ENCODE peak calls at places on chromosome X, in four cellular contexts. K is bronchial epithelial cell, Q is heart right ventricle, R is endothelial cell of umbilical vein. O is an unnamed sample.

GRCh38 chrX:65821721-65822496 is 154.5 kb downstream of the MSN start:
- DNase-seq in R (no peak), Q (peak; percentile 3), K (no peak), O (peak; percentile 1)

GRCh38 chrX:15988661-15989603 is 134.3 kb upstream of the AP1S2 start:
- DNase-seq in R (peak; percentile 74), Q (peak; percentile 45), K (peak; percentile 56), O (peak; percentile 73)

GRCh38 chrX:108641589-108642272 is 94.6 kb downstream of the IRS4 start:
- DNase-seq in K (no peak), Q (no peak), R (no peak), O (no peak)

GRCh38 chrX:45750639-45751038 is 550.0 kb upstream of the DIPK2B start:
- DNase-seq in K (peak; percentile 59), Q (peak; percentile 25), R (no peak), O (peak; percentile 6)

GRCh38 chrX:107204063-107204605 is 2.1 kb downstream of the NUP62CL start:
- DNase-seq in R (no peak), K (no peak), Q (no peak), O (no peak)

GRCh38 chrX:19912-20571 is 261.1 kb upstream of the PLCXD1 start:
- DNase-seq in K (no peak), Q (no peak), R (no peak), O (peak; percentile 13)

GRCh38 chrX:121132675-121133074 is 85.3 kb downstream of the GLUD2 start:
- DNase-seq in Q (no peak), K (no peak), R (no peak), O (no peak)

GRCh38 chrX:147602297-147602696 is 309.4 kb upstream of the FMR1 start:
- DNase-seq in K (peak; percentile 0), R (no peak), Q (no peak), O (peak; percentile 1)

GRCh38 chrX:48761674-48762471 is at the start of gene GLOD5:
- DNase-seq in Q (no peak), R (no peak), K (peak; percentile 62), O (no peak)

GRCh38 chrX:97096385-97096784 is 212.7 kb downstream of the RPA4 start:
- DNase-seq in Q (no peak), R (no peak), K (no peak), O (no peak)

GRCh38 chrX:68048774-68049173 is 384.5 kb downstream of the OPHN1 start:
- DNase-seq in Q (no peak), K (no peak), R (no peak), O (no peak)

GRCh38 chrX:46169808-46170207 is 375.4 kb downstream of the ZNF674 start:
- DNase-seq in K (peak; percentile 58), R (no peak), Q (no peak), O (peak; percentile 5)

GRCh38 chrX:20414781-20415445 is 148.2 kb upstream of the RPS6KA3 start:
- DNase-seq in Q (no peak), K (no peak), R (no peak), O (no peak)

GRCh38 chrX:37921758-37922157 is 74.4 kb upstream of the DYNLT3 start:
- DNase-seq in K (peak; percentile 80), Q (no peak), R (peak; percentile 58), O (peak; percentile 73)

GRCh38 chrX:20461576-20461975 is 194.9 kb upstream of the RPS6KA3 start:
- DNase-seq in K (peak; percentile 55), Q (no peak), R (peak; percentile 48), O (peak; percentile 44)

GRCh38 chrX:12076046-12076445 is 62.2 kb upstream of the FRMPD4 start:
- DNase-seq in Q (no peak), R (no peak), K (peak; percentile 15), O (peak; percentile 0)

GRCh38 chrX:51420610-51421009 is 75.8 kb downstream of the NUDT11 start:
- DNase-seq in K (peak; percentile 29), Q (peak; percentile 9), R (peak; percentile 13), O (peak; percentile 54)

GRCh38 chrX:138945219-138945618 is 233.7 kb upstream of the FGF13 start:
- DNase-seq in R (no peak), Q (no peak), K (peak; percentile 52), O (peak; percentile 62)

GRCh38 chrX:119421306-119421705 is 22.2 kb downstream of the SLC25A43 start:
- DNase-seq in K (no peak), Q (no peak), R (no peak), O (no peak)

GRCh38 chrX:54509401-54509800 is 13.4 kb upstream of the FGD1 start:
- DNase-seq in R (peak; percentile 60), K (no peak), Q (no peak), O (peak; percentile 12)

DNA sequence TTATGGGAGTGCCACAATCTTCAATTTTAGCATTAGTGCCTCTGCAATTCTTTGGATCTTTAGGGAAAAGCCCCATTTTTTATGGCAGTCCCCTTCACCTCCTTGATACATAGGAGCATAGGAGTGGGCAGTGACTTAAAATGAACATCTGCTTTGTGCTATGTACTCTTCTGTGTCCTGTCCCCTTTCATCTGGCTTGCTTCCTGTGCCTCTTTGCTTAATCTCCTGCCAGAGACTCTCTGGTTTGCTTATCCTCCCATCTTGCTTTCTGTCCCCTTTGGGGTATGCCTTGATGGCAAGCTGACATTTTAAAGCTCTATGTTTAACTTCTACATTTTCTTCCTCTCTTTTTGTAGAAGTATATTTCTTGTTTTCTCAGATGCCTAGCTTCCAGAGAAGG is 12.3 kb downstream of the PGK1 start:
- DNase-seq in R (no peak), K (no peak), Q (no peak), O (no peak)
- H3K36me3 ChIP-seq in R (peaks cover 11% of the 10 kb centered on the region), K (peaks cover 19% of the 10 kb centered on the region), Q (peaks cover 2% of the 10 kb centered on the region), O (peaks cover 73% of the 10 kb centered on the region)

GRCh38 chrX:71291381-71291780 is 7.9 kb downstream of the NONO start:
- DNase-seq in Q (no peak), K (no peak), R (no peak), O (no peak)
- H3K36me3 ChIP-seq in Q (no peaks in the 10 kb centered on the region), K (peaks cover 2% of the 10 kb centered on the region), R (peaks cover 9% of the 10 kb centered on the region), O (peaks cover 30% of the 10 kb centered on the region)

DNA sequence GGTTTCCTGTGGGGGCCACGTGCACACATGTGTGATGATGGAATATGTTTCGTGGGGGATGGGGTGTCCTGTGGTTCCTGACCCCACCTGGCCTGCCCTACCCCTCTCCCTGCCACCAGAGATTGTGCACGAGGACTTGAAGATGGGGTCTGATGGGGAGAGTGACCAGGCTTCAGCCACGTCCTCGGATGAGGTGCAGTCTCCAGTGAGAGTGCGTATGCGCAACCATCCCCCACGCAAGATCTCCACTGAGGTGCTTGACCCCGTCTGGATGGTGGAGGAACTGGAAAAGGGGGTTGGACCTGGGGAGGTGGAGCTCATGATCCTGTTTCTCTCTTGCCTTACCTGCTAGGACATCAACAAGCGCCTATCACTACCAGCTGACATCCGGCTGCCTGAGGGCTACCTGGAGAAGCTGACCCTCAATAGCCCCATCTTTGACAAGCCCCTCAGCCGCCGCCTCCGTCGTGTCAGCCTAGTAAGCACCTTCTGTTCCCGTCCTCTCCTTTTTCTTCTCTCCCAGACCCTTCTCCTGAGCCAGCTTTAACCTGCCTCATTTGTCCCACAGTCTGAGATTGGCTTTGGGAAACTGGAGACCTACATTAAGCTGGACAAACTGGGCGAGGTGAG is 5.9 kb downstream of the CDK16 start:
- DNase-seq in Q (no peak), K (no peak), R (no peak), O (no peak)
- H3K36me3 ChIP-seq in Q (no peaks in the 10 kb centered on the region), K (peaks cover 14% of the 10 kb centered on the region), R (peaks cover 39% of the 10 kb centered on the region), O (no peaks in the 10 kb centered on the region)

GRCh38 chrX:2840961-2841360 is 12.2 kb downstream of the GYG2 start:
- DNase-seq in K (no peak), Q (no peak), R (no peak), O (no peak)
- H3K36me3 ChIP-seq in K (no peaks in the 10 kb centered on the region), Q (no peaks in the 10 kb centered on the region), R (no peaks in the 10 kb centered on the region), O (no peaks in the 10 kb centered on the region)

GRCh38 chrX:129565046-129565649 is 25.1 kb downstream of the OCRL start:
- DNase-seq in R (no peak), Q (no peak), K (no peak), O (no peak)

GRCh38 chrX:129557844-129558243 is 17.8 kb downstream of the OCRL start:
- DNase-seq in K (no peak), Q (no peak), R (peak; percentile 55), O (no peak)

GRCh38 chrX:129556806-129557315 is 16.8 kb downstream of the OCRL start:
- DNase-seq in R (no peak), K (no peak), Q (no peak), O (no peak)

GRCh38 chrX:129561453-129561852 is 21.4 kb downstream of the OCRL start:
- DNase-seq in R (no peak), K (no peak), Q (no peak), O (no peak)

GRCh38 chrX:129559800-129560199 is 19.7 kb downstream of the OCRL start:
- DNase-seq in R (no peak), Q (no peak), K (no peak), O (no peak)
- H3K36me3 ChIP-seq in R (no peaks in the 10 kb centered on the region), Q (no peaks in the 10 kb centered on the region), K (no peaks in the 10 kb centered on the region), O (peaks cover 24% of the 10 kb centered on the region)

DNA sequence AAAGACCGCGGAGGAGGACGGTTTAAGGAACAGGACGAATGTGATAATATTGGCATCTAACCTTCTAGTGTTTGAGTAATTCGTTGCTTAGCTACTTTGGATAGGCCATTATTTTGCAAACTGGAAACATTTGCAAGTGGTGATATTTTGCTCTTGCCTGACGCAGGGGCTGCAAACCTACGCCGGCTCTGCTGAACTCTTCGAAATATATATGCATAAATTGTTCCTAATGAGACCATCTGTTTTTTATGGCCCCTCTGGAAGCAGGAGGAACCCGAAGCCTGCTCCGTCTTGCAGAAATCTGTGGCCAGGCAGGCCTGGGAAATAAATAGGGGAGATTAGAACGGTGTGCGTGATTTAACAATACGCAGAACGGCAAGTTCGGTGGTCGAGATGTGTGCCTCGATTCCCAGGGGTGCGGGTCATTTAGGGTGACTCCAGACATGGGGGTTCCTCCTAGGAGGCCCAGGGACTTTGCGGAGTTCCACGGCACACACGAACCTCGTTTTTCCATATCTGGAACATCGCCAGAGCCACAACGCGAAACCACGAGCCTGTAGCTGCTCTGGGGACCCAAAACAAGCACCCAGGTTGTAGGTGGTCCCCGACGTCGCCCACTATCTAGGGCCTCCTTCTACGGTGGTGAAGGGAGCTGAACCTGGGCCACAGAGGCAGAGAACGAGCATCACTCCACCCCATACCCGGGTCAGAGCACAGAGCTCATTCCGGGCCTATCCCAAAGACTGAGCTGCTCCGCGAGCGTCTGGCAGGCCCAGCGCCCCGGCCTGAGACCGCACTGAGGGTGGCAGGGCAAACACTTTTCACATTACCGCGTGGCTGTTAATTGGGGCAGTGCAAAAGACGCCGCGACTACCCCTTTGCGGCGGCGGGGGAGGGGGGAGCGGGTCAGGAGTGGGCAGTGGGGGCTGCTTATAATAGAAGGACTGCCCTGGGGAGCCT is 89.7 kb downstream of the BCOR start:
- DNase-seq in Q (no peak), R (no peak), K (no peak), O (no peak)
- H3K36me3 ChIP-seq in Q (no peaks in the 10 kb centered on the region), R (no peaks in the 10 kb centered on the region), K (no peaks in the 10 kb centered on the region), O (no peaks in the 10 kb centered on the region)

GRCh38 chrX:24175276-24175675 is 25.7 kb downstream of the ZFX start:
- DNase-seq in K (no peak), Q (no peak), R (no peak), O (no peak)
- H3K36me3 ChIP-seq in K (peaks cover 8% of the 10 kb centered on the region), Q (no peaks in the 10 kb centered on the region), R (peaks cover 5% of the 10 kb centered on the region), O (peaks cover 5% of the 10 kb centered on the region)

GRCh38 chrX:131762802-131763234 is 218.9 kb downstream of the OR13H1 start:
- DNase-seq in R (no peak), Q (no peak), K (no peak), O (peak; percentile 21)
- H3K36me3 ChIP-seq in R (no peaks in the 10 kb centered on the region), Q (no peaks in the 10 kb centered on the region), K (no peaks in the 10 kb centered on the region), O (no peaks in the 10 kb centered on the region)

GRCh38 chrX:77698242-77698641 is 87.8 kb downstream of the ATRX start:
- DNase-seq in R (no peak), Q (no peak), K (no peak), O (no peak)
- H3K36me3 ChIP-seq in R (no peaks in the 10 kb centered on the region), Q (no peaks in the 10 kb centered on the region), K (no peaks in the 10 kb centered on the region), O (peaks cover 14% of the 10 kb centered on the region)

O was measured in GM23248.